ENCODE peak calls at places on chromosome 11, in four cellular contexts. Q, X, S and K are unnamed samples.

GRCh38 chr11:44080951-44081350 is 14.5 kb upstream of the EXT2 start:
- DNase-seq in Q (no peak), X (no peak), S (no peak), K (no peak)

GRCh38 chr11:72864692-72865655 is 50.8 kb downstream of the ATG16L2 start:
- DNase-seq in Q (no peak), S (no peak), X (no peak), K (no peak)

GRCh38 chr11:127035812-127036211 is 35.2 kb upstream of the KIRREL3 start:
- DNase-seq in Q (no peak), X (no peak), S (no peak), K (no peak)

GRCh38 chr11:46342237-46342636 is 5.0 kb upstream of the DGKZ start:
- DNase-seq in Q (no peak), S (no peak), X (no peak), K (no peak)

GRCh38 chr11:64538501-64538951 is 52.5 kb upstream of the SLC22A12 start:
- DNase-seq in Q (no peak), X (no peak), S (no peak), K (no peak)

GRCh38 chr11:33930317-33931021 is 38.6 kb upstream of the LMO2 start:
- DNase-seq in Q (no peak), X (no peak), S (no peak), K (no peak)

GRCh38 chr11:125360066-125360465 is 136.0 kb downstream of the FEZ1 start:
- DNase-seq in S (no peak), X (no peak), Q (no peak), K (no peak)

GRCh38 chr11:116928102-116928777 is 90.8 kb upstream of the APOA1 start:
- DNase-seq in X (no peak), Q (no peak), S (peak), K (peak)

GRCh38 chr11:16312242-16312641 is 44.1 kb downstream of the SOX6 start:
- DNase-seq in Q (no peak), S (no peak), X (no peak), K (no peak)

GRCh38 chr11:67572747-67573419 is 10.7 kb upstream of the GSTP1 start:
- DNase-seq in S (no peak), Q (no peak), X (peak), K (no peak)

GRCh38 chr11:65918211-65919150 is at the start of gene C11orf68:
- DNase-seq in Q (peak), X (no peak), S (no peak), K (peak)

GRCh38 chr11:124646148-124646547 is 23.5 kb downstream of the TBRG1 start:
- DNase-seq in Q (no peak), S (no peak), X (no peak), K (no peak)

GRCh38 chr11:68206211-68206610 is 6.9 kb downstream of the KMT5B start:
- DNase-seq in S (no peak), X (peak), Q (peak), K (no peak)

GRCh38 chr11:66950113-66950535 is 8.1 kb downstream of the PC start:
- DNase-seq in Q (no peak), S (no peak), X (peak), K (no peak)

GRCh38 chr11:27315816-27316215 is 47.2 kb downstream of the CCDC34 start:
- DNase-seq in S (no peak), Q (no peak), X (no peak), K (no peak)

GRCh38 chr11:60957188-60957587 is 5.2 kb upstream of the SLC15A3 start:
- DNase-seq in Q (no peak), S (no peak), X (no peak), K (no peak)

GRCh38 chr11:119166368-119167076 is 2.0 kb upstream of the NLRX1 start:
- DNase-seq in S (no peak), X (peak), Q (no peak), K (no peak)

GRCh38 chr11:8335683-8336082 is 72.0 kb upstream of the LMO1 start:
- DNase-seq in X (no peak), Q (no peak), S (no peak), K (no peak)

GRCh38 chr11:66641834-66642233 is 3.3 kb downstream of the RBM4 start:
- DNase-seq in S (no peak), X (no peak), Q (no peak), K (no peak)

GRCh38 chr11:77071671-77072605 is 5.2 kb downstream of the CAPN5 start:
- DNase-seq in X (no peak), Q (no peak), S (no peak), K (no peak)

GRCh38 chr11:105697291-105697690 is 87.4 kb downstream of the GRIA4 start:
- DNase-seq in X (no peak), S (no peak), Q (no peak), K (no peak)

GRCh38 chr11:45885921-45886721 is 670 bp downstream of the MAPK8IP1 start:
- DNase-seq in S (no peak), Q (peak), X (no peak), K (no peak)

GRCh38 chr11:118790357-118791014 is 478 bp downstream of the DDX6 start:
- DNase-seq in X (peak), Q (peak), S (peak), K (peak)

GRCh38 chr11:63999349-64000025 is 13.2 kb downstream of the OTUB1 start:
- DNase-seq in X (no peak), S (no peak), Q (peak), K (peak)

GRCh38 chr11:85406316-85406715 is 220.8 kb downstream of the DLG2 start:
- DNase-seq in Q (no peak), X (no peak), S (no peak), K (no peak)
- TF ChIP-seq POLR2A in Q (no peak), X (no peak), S (no peak), K (no peak)

GRCh38 chr11:101617735-101618332 is 34.0 kb upstream of the TRPC6 start:
- DNase-seq in Q (peak), S (no peak), X (no peak), K (no peak)

GRCh38 chr11:101612481-101612880 is 28.7 kb upstream of the TRPC6 start:
- DNase-seq in Q (no peak), X (no peak), S (no peak), K (no peak)
- TF ChIP-seq TAF1 in Q (no peak), X (no peak), S (no peak), K (no peak)

GRCh38 chr11:123064268-123064657 is 2.3 kb upstream of the HSPA8 start:
- DNase-seq in S (no peak), Q (no peak), X (no peak), K (no peak)
- TF ChIP-seq POLR2AphosphoS5 in S (no peak), Q (no peak), X (no peak), K (no peak)

DNA sequence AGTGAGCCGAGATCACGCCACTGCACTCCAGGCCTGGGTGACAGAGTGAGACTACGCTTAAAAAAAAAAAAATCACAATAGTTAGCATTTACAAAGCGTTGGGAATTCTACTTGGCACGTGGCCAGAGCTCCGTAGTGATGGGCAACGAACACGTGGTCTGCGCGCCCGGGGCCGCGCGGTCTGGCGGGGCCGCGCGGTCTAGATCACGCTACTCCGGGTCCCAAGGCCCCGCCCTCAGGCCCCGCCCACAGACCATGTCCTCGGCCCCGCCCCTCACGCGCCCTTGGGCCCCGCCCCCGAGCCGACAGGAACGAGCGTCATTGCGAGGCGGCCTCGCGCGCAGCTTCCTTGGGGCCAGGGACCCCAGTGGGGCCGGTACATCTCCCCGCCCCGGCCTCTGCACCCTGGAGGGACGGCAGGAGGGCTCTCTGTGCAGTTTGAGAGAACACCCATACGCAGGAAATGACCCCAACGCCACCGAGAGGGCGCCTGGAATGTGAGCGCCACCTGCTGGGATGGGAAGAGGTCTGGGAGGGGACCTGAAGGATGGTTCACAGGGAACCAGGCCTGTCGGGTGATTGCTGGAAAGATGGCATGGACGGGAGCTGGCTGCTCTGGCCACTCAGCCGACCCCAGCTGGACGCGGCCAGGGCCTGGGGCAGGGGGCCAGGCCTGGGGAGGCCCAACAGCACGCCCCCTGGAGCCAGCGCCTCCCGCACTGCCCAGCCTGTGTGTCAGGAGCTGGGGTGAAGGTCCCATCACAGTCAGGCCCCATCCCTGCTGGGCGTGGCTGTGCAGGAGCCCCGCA is 2.0 kb upstream of the PTDSS2 start:
- DNase-seq in S (peak), Q (peak), X (peak), K (peak)
- TF ChIP-seq POLR2A in S (peak), Q (peak), X (no peak), K (peak)